ENCODE peak calls at places on chromosomes 3 and 15, in eight cellular contexts. J is activated CD8-positive, alpha-beta memory T cell treated with anti-CD3 and anti-CD28 coated beads, Interleukin-2, amount 50 U/mL, for 48 hours; Y is lower lobe of right lung; G is T follicular helper cell; X is HT1080; Q is hepatic stellate cell; Z is H54; N is CD4-positive, alpha-beta memory T cell. D is an unnamed sample.

GRCh38 chr3:191139771-191140170 is 59.3 kb upstream of the OSTN start:
- DNase-seq in G (no peak), Q (no peak), Z (no peak), Y (no peak), N (no peak), X (no peak), J (no peak), D (peak)

GRCh38 chr3:99542771-99543518 is 95.4 kb upstream of the COL8A1 start:
- DNase-seq in Y (no peak), X (peak), Q (no peak), J (no peak), G (no peak), N (no peak), Z (no peak), D (no peak)

GRCh38 chr15:64917211-64917610 is 5.5 kb downstream of the ANKDD1A start:
- DNase-seq in Z (no peak), G (no peak), J (no peak), X (no peak), Y (no peak), N (no peak), Q (no peak), D (no peak)

GRCh38 chr3:87691109-87691508 is 367.7 kb downstream of the CGGBP1 start:
- DNase-seq in Y (no peak), Z (no peak), Q (no peak), J (no peak), X (peak), G (no peak), N (no peak), D (peak)

GRCh38 chr3:128378631-128379347 is 87.9 kb downstream of the DNAJB8 start:
- DNase-seq in J (no peak), Q (peak), G (no peak), Z (no peak), N (no peak), Y (no peak), X (no peak), D (peak)

GRCh38 chr3:179438836-179439235 is 12.4 kb downstream of the GNB4 start:
- DNase-seq in N (no peak), Q (no peak), J (no peak), X (no peak), Y (no peak), Z (no peak), G (no peak), D (no peak)

GRCh38 chr3:1118074-1118473 is 25.2 kb downstream of the CNTN6 start:
- DNase-seq in Y (no peak), G (no peak), X (peak), Q (no peak), Z (peak), J (no peak), N (no peak), D (peak)

GRCh38 chr3:16448691-16449090 is 64.8 kb downstream of the RFTN1 start:
- DNase-seq in G (no peak), J (peak), X (peak), Y (no peak), N (no peak), Q (peak), Z (peak), D (peak)

GRCh38 chr15:85305050-85305449 is 75.4 kb upstream of the AKAP13 start:
- DNase-seq in Q (no peak), Y (no peak), G (no peak), Z (no peak), J (no peak), X (no peak), N (no peak), D (no peak)

GRCh38 chr15:101138086-101138660 is 113.7 kb downstream of the CHSY1 start:
- DNase-seq in J (no peak), X (no peak), N (no peak), Q (no peak), Y (peak), Z (no peak), G (no peak), D (no peak)

GRCh38 chr3:29067014-29067413 is 213.9 kb upstream of the RBMS3 start:
- DNase-seq in Y (no peak), J (no peak), X (peak), N (no peak), Z (no peak), G (no peak), Q (no peak), D (no peak)

GRCh38 chr3:152317956-152318355 is 49.2 kb downstream of the MBNL1 start:
- DNase-seq in N (no peak), G (no peak), Q (peak), Y (no peak), Z (no peak), J (no peak), X (peak), D (peak)

D was measured in fibroblast of lung.